ENCODE peak calls at places on chromosomes 5 and 9, in eight cellular contexts. J is body of pancreas, C is HepG2, S is transverse colon, P is testis, L is thyroid gland, Z is IMR-90, E is prostate gland. M is an unnamed sample.

GRCh38 chr5:103041071-103041676 is 78.8 kb downstream of the GIN1 start:
- DNase-seq in J (no peak), C (peak), S (no peak), P (no peak), L (no peak), Z (peak), E (no peak), M (peak)

GRCh38 chr5:22505891-22506290 is 347.3 kb downstream of the CDH12 start:
- DNase-seq in J (no peak), C (no peak), S (no peak), P (no peak), L (no peak), Z (no peak), E (no peak), M (no peak)

GRCh38 chr9:14768561-14769234 is 46.2 kb upstream of the CER1 start:
- DNase-seq in J (peak), C (peak), S (no peak), P (peak), L (peak), Z (peak), E (peak), M (peak)

GRCh38 chr5:125485003-125485641 is 738.7 kb upstream of the ZNF608 start:
- DNase-seq in J (no peak), C (no peak), S (peak), P (peak), L (peak), Z (peak), E (peak), M (peak)

GRCh38 chr9:37343724-37344123 is 78.8 kb upstream of the GRHPR start:
- DNase-seq in J (no peak), C (no peak), S (no peak), P (no peak), L (no peak), Z (no peak), E (no peak), M (no peak)

GRCh38 chr9:7490317-7491108 is 309.1 kb downstream of the DMAC1 start:
- DNase-seq in J (no peak), C (no peak), S (no peak), P (no peak), L (no peak), Z (no peak), E (no peak), M (no peak)

GRCh38 chr5:77725646-77726045 is 50.5 kb downstream of the TBCA start:
- DNase-seq in J (no peak), C (no peak), S (no peak), P (no peak), L (no peak), Z (peak), E (no peak), M (no peak)

GRCh38 chr5:14149672-14150053 is 6.5 kb downstream of the TRIO start:
- DNase-seq in J (no peak), C (peak), S (no peak), P (no peak), L (no peak), Z (no peak), E (no peak), M (no peak)

GRCh38 chr9:32502459-32502858 is 23.5 kb downstream of the RIGI start:
- DNase-seq in J (no peak), C (no peak), S (no peak), P (no peak), L (no peak), Z (peak), E (no peak), M (peak)

GRCh38 chr9:135530146-135530545 is 8.9 kb downstream of the LCN1 start:
- DNase-seq in J (no peak), C (no peak), S (no peak), P (no peak), L (no peak), Z (no peak), E (no peak), M (no peak)

GRCh38 chr5:172748341-172748843 is 22.6 kb downstream of the DUSP1 start:
- DNase-seq in J (no peak), C (no peak), S (no peak), P (no peak), L (peak), Z (no peak), E (no peak), M (no peak)

GRCh38 chr5:76818844-76819831 is at the start of gene F2RL1:
- DNase-seq in J (peak), C (peak), S (peak), P (peak), L (peak), Z (peak), E (peak), M (peak)

GRCh38 chr9:95752129-95752731 is 123.3 kb upstream of the ERCC6L2 start:
- DNase-seq in J (no peak), C (no peak), S (no peak), P (no peak), L (no peak), Z (no peak), E (no peak), M (no peak)

GRCh38 chr5:97044057-97044456 is 98.4 kb downstream of the LIX1 start:
- DNase-seq in J (peak), C (peak), S (peak), P (peak), L (peak), Z (peak), E (no peak), M (no peak)

GRCh38 chr9:95504053-95504963 is 12.5 kb downstream of the PTCH1 start:
- DNase-seq in J (no peak), C (peak), S (peak), P (peak), L (peak), Z (peak), E (peak), M (peak)

GRCh38 chr9:134670851-134671281 is 29.3 kb downstream of the COL5A1 start:
- DNase-seq in J (no peak), C (no peak), S (no peak), P (no peak), L (no peak), Z (no peak), E (no peak), M (no peak)

GRCh38 chr9:37425298-37425752 is 2.8 kb downstream of the GRHPR start:
- DNase-seq in J (no peak), C (no peak), S (no peak), P (peak), L (no peak), Z (no peak), E (no peak), M (no peak)

GRCh38 chr9:85700330-85700729 is 41.4 kb downstream of the AGTPBP1 start:
- DNase-seq in J (no peak), C (no peak), S (no peak), P (no peak), L (no peak), Z (no peak), E (no peak), M (no peak)

GRCh38 chr5:44536650-44537260 is 147.5 kb upstream of the FGF10 start:
- DNase-seq in J (peak), C (peak), S (no peak), P (peak), L (peak), Z (peak), E (no peak), M (peak)

GRCh38 chr5:1745806-1746370 is 53.7 kb downstream of the MRPL36 start:
- DNase-seq in J (no peak), C (no peak), S (peak), P (no peak), L (no peak), Z (no peak), E (no peak), M (no peak)

GRCh38 chr5:61330879-61331406 is 1.1 kb upstream of the ZSWIM6 start:
- DNase-seq in J (peak), C (peak), S (peak), P (peak), L (peak), Z (peak), E (peak), M (peak)

GRCh38 chr5:84430863-84431663 is 46.4 kb upstream of the EDIL3 start:
- DNase-seq in J (no peak), C (no peak), S (no peak), P (no peak), L (no peak), Z (peak), E (no peak), M (no peak)

GRCh38 chr9:126927419-126927818 is 12.8 kb downstream of the RALGPS1 start:
- DNase-seq in J (no peak), C (no peak), S (no peak), P (no peak), L (peak), Z (no peak), E (no peak), M (no peak)

GRCh38 chr9:131273146-131273545 is 3.2 kb downstream of the FAM78A start:
- DNase-seq in J (no peak), C (no peak), S (peak), P (peak), L (no peak), Z (no peak), E (no peak), M (no peak)

GRCh38 chr9:131276107-131276888 is at the start of gene FAM78A:
- DNase-seq in J (no peak), C (no peak), S (peak), P (peak), L (no peak), Z (no peak), E (no peak), M (no peak)

GRCh38 chr9:131275332-131276106 is 791 bp downstream of the FAM78A start:
- DNase-seq in J (no peak), C (peak), S (peak), P (peak), L (no peak), Z (no peak), E (no peak), M (no peak)

GRCh38 chr9:131273791-131274673 is 2.3 kb downstream of the FAM78A start:
- DNase-seq in J (no peak), C (no peak), S (no peak), P (no peak), L (no peak), Z (no peak), E (no peak), M (no peak)

DNA sequence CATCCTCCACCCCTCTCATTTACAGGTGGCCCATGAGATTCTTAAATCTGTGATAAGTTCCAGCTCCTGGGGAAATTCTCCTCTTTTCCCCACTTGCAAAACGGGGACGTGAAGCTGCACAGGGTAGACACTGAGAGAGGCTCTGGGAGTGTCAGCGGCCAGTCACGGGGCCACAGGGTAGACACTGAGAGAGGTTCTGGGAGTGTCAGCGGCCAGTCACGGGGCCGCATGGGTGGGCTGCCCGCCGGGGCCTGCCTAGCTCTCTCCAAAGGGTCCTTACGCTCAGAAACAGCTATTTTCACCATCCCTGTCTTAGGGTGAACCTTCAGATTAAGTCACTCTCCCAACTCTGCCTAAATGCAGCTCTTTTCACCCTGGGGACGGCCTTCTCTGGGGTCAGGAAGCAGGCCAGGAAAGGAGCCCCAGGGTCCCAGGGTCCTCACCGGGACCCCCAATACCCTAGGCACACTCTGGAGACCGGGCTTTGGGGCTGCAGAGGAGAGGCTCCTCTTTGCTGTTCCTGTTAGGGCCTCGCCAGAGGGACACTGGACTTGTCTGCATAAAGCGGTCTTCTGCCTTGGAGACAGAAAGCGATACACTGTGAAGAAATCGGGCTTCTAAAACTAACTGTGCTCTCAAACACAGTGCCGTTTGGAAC is 1.5 kb downstream of the FAM78A start:
- DNase-seq in J (no peak), C (no peak), S (peak), P (peak), L (no peak), Z (no peak), E (no peak), M (no peak)
- TF ChIP-seq POLR2A in J (no peak), C (no peak), S (peak), P (no peak), L (no peak), Z (no peak), E (no peak), M (no peak)

GRCh38 chr9:105557804-105558610 is at the start of gene FKTN:
- DNase-seq in J (peak), C (peak), S (peak), P (peak), L (peak), Z (peak), E (peak), M (peak)

DNA sequence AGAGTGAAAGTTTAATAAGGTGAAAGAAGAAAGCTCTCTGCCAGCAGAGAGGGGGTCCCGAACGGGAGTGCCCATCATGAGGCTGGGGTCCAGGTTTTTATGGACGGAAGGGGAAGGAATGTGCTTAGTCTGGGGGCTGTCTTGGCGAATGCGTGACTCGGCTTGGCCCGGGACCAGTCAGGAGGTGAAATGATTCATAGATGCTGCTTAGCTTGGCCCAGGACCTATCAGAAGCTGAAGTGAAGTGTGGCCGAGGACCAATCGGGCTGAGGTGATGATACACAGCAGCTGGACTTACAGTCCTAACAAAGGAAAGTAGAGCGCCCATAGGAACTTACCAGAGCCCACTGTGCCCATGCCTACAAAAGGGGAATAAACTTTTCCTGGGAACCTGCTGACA is 3.9 kb upstream of the FKTN start:
- DNase-seq in J (no peak), C (no peak), S (no peak), P (peak), L (no peak), Z (peak), E (no peak), M (no peak)
- TF ChIP-seq POLR2A in J (no peak), C (no peak), S (no peak), P (no peak), L (no peak), Z (no peak), E (no peak), M (no peak)

GRCh38 chr5:112979723-112980122 is 3.1 kb downstream of the DCP2 start:
- DNase-seq in J (no peak), C (no peak), S (no peak), P (no peak), L (no peak), Z (no peak), E (no peak), M (no peak)
- TF ChIP-seq POLR2A in J (no peak), C (no peak), S (no peak), P (no peak), L (no peak), Z (no peak), E (no peak), M (no peak)

GRCh38 chr5:137438932-137439331 is 60.2 kb downstream of the SPOCK1 start:
- DNase-seq in J (no peak), C (no peak), S (no peak), P (no peak), L (no peak), Z (no peak), E (no peak), M (no peak)

GRCh38 chr5:137439645-137440044 is 59.5 kb downstream of the SPOCK1 start:
- DNase-seq in J (no peak), C (no peak), S (no peak), P (no peak), L (no peak), Z (no peak), E (no peak), M (no peak)

GRCh38 chr5:137446611-137447010 is 52.5 kb downstream of the SPOCK1 start:
- DNase-seq in J (no peak), C (no peak), S (no peak), P (no peak), L (no peak), Z (no peak), E (no peak), M (no peak)

GRCh38 chr5:137440800-137441199 is 58.3 kb downstream of the SPOCK1 start:
- DNase-seq in J (no peak), C (no peak), S (no peak), P (no peak), L (no peak), Z (no peak), E (no peak), M (no peak)

DNA sequence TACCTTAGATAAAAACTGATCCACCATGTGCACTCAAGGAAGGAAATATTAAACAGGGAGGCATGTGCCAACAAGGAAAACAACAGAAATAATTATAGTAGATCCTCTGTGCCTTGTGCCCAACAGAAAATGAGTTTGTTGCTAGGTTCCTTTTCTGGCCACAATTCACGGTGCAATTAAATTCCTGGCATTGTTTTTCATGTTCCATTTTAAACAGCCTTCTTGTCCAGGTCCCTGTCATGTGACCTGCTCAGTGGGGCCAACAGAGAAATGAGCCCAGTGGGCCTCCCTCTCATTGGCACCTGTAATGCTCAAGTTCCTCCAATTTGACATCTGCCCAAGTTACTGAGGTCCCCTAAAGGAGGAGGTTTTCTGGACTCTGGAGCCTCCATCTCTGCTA is 56.5 kb downstream of the SPOCK1 start:
- DNase-seq in J (no peak), C (no peak), S (no peak), P (no peak), L (no peak), Z (no peak), E (no peak), M (no peak)
- TF ChIP-seq POLR2A in J (no peak), C (no peak), S (no peak), P (no peak), L (no peak), Z (no peak), E (no peak), M (no peak)

GRCh38 chr9:121680236-121680635 is 28.8 kb downstream of the DAB2IP start:
- DNase-seq in J (no peak), C (no peak), S (no peak), P (no peak), L (no peak), Z (no peak), E (no peak), M (no peak)
- TF ChIP-seq POLR2A in J (no peak), C (no peak), S (no peak), P (no peak), L (no peak), Z (no peak), E (no peak), M (no peak)

GRCh38 chr5:177357459-177358332 is at the start of gene RGS14:
- DNase-seq in J (no peak), C (no peak), S (peak), P (no peak), L (no peak), Z (peak), E (no peak), M (no peak)
- TF ChIP-seq POLR2A in J (no peak), C (no peak), S (peak), P (no peak), L (no peak), Z (no peak), E (no peak), M (no peak)

M was measured in A549.